ENCODE peak calls at places on chromosome 10, in ten cellular contexts. U is fibroblast of mammary gland; N is T-helper 17 cell; M is stimulated activated naive CD8-positive, alpha-beta T cell treated with anti-CD3 and anti-CD28 coated beads, Interleukin-15, amount 100 ng/mL, for 72 hours; H is progenitor cell of endocrine pancreas; Y is activated CD4-positive, alpha-beta T cell treated with anti-CD3 and anti-CD28 coated beads, Interleukin-2, amount 10 ng/mL, durations not matched to agents 7 days and 5 days; T is brain microvascular endothelial cell; F is EL; B is fibroblast of pulmonary artery; C is HuH-7.5. V is an unnamed sample.

GRCh38 chr10:61452229-61452651 is 941 bp downstream of the TMEM26 start:
- DNase-seq in U (peak; percentile 15), N (no peak), M (no peak), H (no peak), Y (no peak), T (no peak), F (peak; percentile 7), B (no peak), C (no peak), V (no peak)

GRCh38 chr10:4934391-4934987 is 28.7 kb upstream of the AKR1C1 start:
- DNase-seq in U (no peak), N (no peak), M (no peak), H (no peak), Y (no peak), T (no peak), F (no peak), B (no peak), C (no peak), V (no peak)

GRCh38 chr10:72291019-72291532 is 17.4 kb downstream of the DDIT4 start:
- DNase-seq in U (no peak), N (peak; percentile 39), M (no peak), H (no peak), Y (peak; percentile 72), T (no peak), F (no peak), B (no peak), C (no peak), V (no peak)

GRCh38 chr10:71397340-71398212 is 856 bp downstream of the CDH23 start:
- DNase-seq in U (no peak), N (no peak), M (no peak), H (no peak), Y (no peak), T (no peak), F (no peak), B (no peak), C (peak; percentile 28), V (no peak)

GRCh38 chr10:103336370-103336769 is 14.6 kb downstream of the PCGF6 start:
- DNase-seq in U (no peak), N (no peak), M (no peak), H (no peak), Y (no peak), T (no peak), F (no peak), B (no peak), C (no peak), V (no peak)

GRCh38 chr10:121158988-121159579 is 307.9 kb downstream of the WDR11 start:
- DNase-seq in U (no peak), N (no peak), M (no peak), H (no peak), Y (no peak), T (no peak), F (no peak), B (no peak), C (no peak), V (no peak)

GRCh38 chr10:23345861-23346260 is 1.3 kb upstream of the C10orf67 start:
- DNase-seq in U (peak; percentile 90), N (no peak), M (no peak), H (no peak), Y (no peak), T (peak; percentile 91), F (peak; percentile 86), B (peak; percentile 93), C (no peak), V (no peak)

GRCh38 chr10:3427846-3428442 is 255.4 kb upstream of the PITRM1 start:
- DNase-seq in U (no peak), N (no peak), M (no peak), H (no peak), Y (no peak), T (no peak), F (no peak), B (no peak), C (no peak), V (no peak)

GRCh38 chr10:13272164-13272571 is 27.7 kb downstream of the PHYH start:
- DNase-seq in U (peak; percentile 24), N (no peak), M (no peak), H (no peak), Y (no peak), T (no peak), F (no peak), B (peak; percentile 47), C (no peak), V (no peak)

GRCh38 chr10:17744395-17744841 is 7.6 kb upstream of the TMEM236 start:
- DNase-seq in U (no peak), N (no peak), M (no peak), H (no peak), Y (no peak), T (no peak), F (no peak), B (peak; percentile 71), C (no peak), V (no peak)

GRCh38 chr10:126068357-126068756 is 172.0 kb downstream of the FANK1 start:
- DNase-seq in U (no peak), N (no peak), M (no peak), H (no peak), Y (no peak), T (no peak), F (no peak), B (no peak), C (no peak), V (no peak)

GRCh38 chr10:11015371-11015934 is 2.2 kb upstream of the CELF2 start:
- DNase-seq in U (peak; percentile 52), N (no peak), M (no peak), H (no peak), Y (no peak), T (no peak), F (no peak), B (no peak), C (no peak), V (no peak)

GRCh38 chr10:57849726-57850357 is 417.9 kb downstream of the IPMK start:
- DNase-seq in U (peak; percentile 9), N (no peak), M (no peak), H (no peak), Y (no peak), T (no peak), F (peak; percentile 6), B (peak; percentile 46), C (no peak), V (no peak)

GRCh38 chr10:130808686-130809085 is 502.8 kb downstream of the TCERG1L start:
- DNase-seq in U (no peak), N (no peak), M (no peak), H (no peak), Y (no peak), T (no peak), F (no peak), B (no peak), C (no peak), V (peak; percentile 37)

GRCh38 chr10:118585794-118586193 is 9.7 kb downstream of the PRLHR start:
- DNase-seq in U (peak; percentile 47), N (no peak), M (no peak), H (no peak), Y (no peak), T (no peak), F (no peak), B (peak; percentile 68), C (no peak), V (no peak)

GRCh38 chr10:72814134-72814790 is 79.3 kb upstream of the OIT3 start:
- DNase-seq in U (peak; percentile 40), N (no peak), M (no peak), H (no peak), Y (no peak), T (no peak), F (no peak), B (peak; percentile 42), C (no peak), V (no peak)

GRCh38 chr10:75400769-75401568 is 595 bp downstream of the ZNF503 start:
- DNase-seq in U (peak; percentile 26), N (no peak), M (peak; percentile 42), H (peak; percentile 54), Y (no peak), T (peak; percentile 45), F (peak; percentile 34), B (peak; percentile 71), C (peak; percentile 35), V (peak; percentile 80)

GRCh38 chr10:103149991-103150622 is 43.0 kb downstream of the NT5C2 start:
- DNase-seq in U (no peak), N (no peak), M (no peak), H (no peak), Y (no peak), T (no peak), F (no peak), B (no peak), C (no peak), V (no peak)

GRCh38 chr10:48383393-48383792 is 76.9 kb downstream of the MAPK8 start:
- DNase-seq in U (no peak), N (no peak), M (no peak), H (no peak), Y (no peak), T (no peak), F (peak; percentile 58), B (no peak), C (no peak), V (no peak)

GRCh38 chr10:131751827-131752775 is 148.7 kb upstream of the PPP2R2D start:
- DNase-seq in U (no peak), N (no peak), M (no peak), H (no peak), Y (no peak), T (no peak), F (no peak), B (no peak), C (no peak), V (no peak)

GRCh38 chr10:69749180-69750010 is 52.3 kb upstream of the COL13A1 start:
- DNase-seq in U (peak; percentile 33), N (no peak), M (no peak), H (no peak), Y (no peak), T (peak; percentile 24), F (peak; percentile 26), B (no peak), C (no peak), V (no peak)

GRCh38 chr10:99993994-99994689 is 15.6 kb downstream of the DNMBP start:
- DNase-seq in U (peak; percentile 99), N (no peak), M (peak; percentile 75), H (no peak), Y (peak; percentile 61), T (peak; percentile 94), F (peak; percentile 94), B (peak; percentile 93), C (no peak), V (no peak)

GRCh38 chr10:59454289-59454919 is 92.1 kb upstream of the FAM13C start:
- DNase-seq in U (no peak), N (no peak), M (no peak), H (no peak), Y (no peak), T (no peak), F (no peak), B (no peak), C (no peak), V (no peak)

GRCh38 chr10:91313761-91314520 is 93.5 kb downstream of the PCGF5 start:
- DNase-seq in U (peak; percentile 93), N (no peak), M (no peak), H (no peak), Y (no peak), T (peak; percentile 48), F (peak; percentile 62), B (peak; percentile 85), C (no peak), V (no peak)

GRCh38 chr10:35224045-35224740 is 97.5 kb downstream of the CREM start:
- DNase-seq in U (no peak), N (no peak), M (no peak), H (no peak), Y (no peak), T (no peak), F (no peak), B (no peak), C (no peak), V (no peak)

GRCh38 chr10:128287099-128287498 is 160.9 kb upstream of the MKI67 start:
- DNase-seq in U (no peak), N (no peak), M (no peak), H (no peak), Y (no peak), T (no peak), F (no peak), B (no peak), C (no peak), V (no peak)

GRCh38 chr10:59033622-59034021 is 142.8 kb upstream of the PHYHIPL start:
- DNase-seq in U (no peak), N (no peak), M (no peak), H (no peak), Y (no peak), T (peak; percentile 51), F (peak; percentile 1), B (peak; percentile 37), C (no peak), V (no peak)

GRCh38 chr10:71598673-71599072 is 120.9 kb downstream of the C10orf105 start:
- DNase-seq in U (peak; percentile 86), N (no peak), M (no peak), H (no peak), Y (no peak), T (peak; percentile 83), F (peak; percentile 20), B (peak; percentile 61), C (no peak), V (no peak)